ENCODE peak calls at places on chromosomes 11 and 22, in eight cellular contexts. X is left lobe of liver; P is epithelial cell of esophagus; A is breast epithelium; J is stimulated activated CD4-positive, alpha-beta T cell treated with anti-CD3 and anti-CD28 coated beads, Interleukin-2, amount 100 ng/mL, for 4 hours; S is mesenteric fat pad; N is GM12891; H is activated CD4-positive, alpha-beta T cell treated with anti-CD3 and anti-CD28 coated beads, Interleukin-2, amount 10 ng/mL, durations not matched to agents 24 days and 14 days. B is an unnamed sample.

GRCh38 chr22:31286360-31287255 is 5.7 kb downstream of the PIK3IP1 start:
- DNase-seq in P (no peak), H (peak), X (no peak), N (no peak), A (no peak), S (peak), J (peak), B (no peak)

GRCh38 chr22:24355574-24355973 is 71.8 kb upstream of the ADORA2A start:
- DNase-seq in P (peak), X (no peak), S (no peak), H (no peak), N (no peak), A (no peak), J (no peak), B (no peak)

GRCh38 chr11:14418801-14419417 is 59.9 kb upstream of the RRAS2 start:
- DNase-seq in J (no peak), H (no peak), A (no peak), S (no peak), P (peak), N (no peak), X (no peak), B (no peak)

GRCh38 chr11:110374921-110375320 is 54.8 kb upstream of the FDX1 start:
- DNase-seq in S (no peak), H (no peak), X (no peak), A (no peak), J (no peak), N (no peak), P (no peak), B (no peak)

GRCh38 chr22:35140879-35141745 is 75.2 kb downstream of the ISX start:
- DNase-seq in S (no peak), A (no peak), H (no peak), N (peak), J (no peak), X (no peak), P (no peak), B (no peak)

GRCh38 chr11:128772814-128773213 is 78.9 kb downstream of the FLI1 start:
- DNase-seq in X (no peak), P (no peak), H (peak), N (no peak), S (no peak), A (no peak), J (peak), B (no peak)

GRCh38 chr11:123313261-123313660 is 116.8 kb upstream of the GRAMD1B start:
- DNase-seq in N (no peak), X (no peak), A (no peak), S (no peak), J (no peak), P (no peak), H (no peak), B (peak)

GRCh38 chr22:22235564-22235963 is 9.0 kb upstream of the VPREB1 start:
- DNase-seq in N (peak), S (no peak), A (no peak), X (no peak), J (peak), H (peak), P (peak), B (no peak)

GRCh38 chr11:125338886-125339811 is 156.9 kb downstream of the FEZ1 start:
- DNase-seq in P (no peak), X (no peak), H (no peak), S (peak), J (no peak), A (no peak), N (no peak), B (no peak)

GRCh38 chr11:11022126-11022730 is 164.4 kb upstream of the ZBED5 start:
- DNase-seq in S (no peak), X (no peak), P (peak), N (no peak), H (peak), J (no peak), A (no peak), B (no peak)

GRCh38 chr11:73463359-73463758 is 87.2 kb downstream of the RELT start:
- DNase-seq in X (no peak), J (no peak), N (no peak), S (no peak), P (peak), H (no peak), A (no peak), B (no peak)

GRCh38 chr22:48396785-48397530 is 1430.7 kb downstream of the BRD1 start:
- DNase-seq in X (peak), A (no peak), H (no peak), N (no peak), S (peak), P (no peak), J (no peak), B (no peak)

GRCh38 chr11:57751676-57752253 is at the start of gene BTBD18:
- DNase-seq in A (no peak), S (no peak), X (no peak), J (no peak), N (no peak), P (peak), H (peak), B (no peak)

GRCh38 chr11:48087974-48088681 is 107.8 kb downstream of the PTPRJ start:
- DNase-seq in A (no peak), P (no peak), H (no peak), J (no peak), X (no peak), N (no peak), S (peak), B (no peak)

GRCh38 chr11:59898652-59899051 is 20.1 kb downstream of the OOSP3 start:
- DNase-seq in P (no peak), J (no peak), N (no peak), S (no peak), H (no peak), X (no peak), A (no peak), B (no peak)

GRCh38 chr11:74726547-74727182 is 4.6 kb downstream of the CHRDL2 start:
- DNase-seq in J (peak), X (peak), S (no peak), H (peak), N (peak), P (peak), A (peak), B (no peak)

GRCh38 chr11:7423946-7424345 is 61.4 kb upstream of the OLFML1 start:
- DNase-seq in S (no peak), A (no peak), X (no peak), N (no peak), P (no peak), J (no peak), H (no peak), B (no peak)

GRCh38 chr22:26239561-26239960 is 70.3 kb downstream of the SEZ6L start:
- DNase-seq in N (no peak), P (no peak), A (no peak), X (no peak), H (no peak), J (no peak), S (no peak), B (no peak)

GRCh38 chr22:24200616-24201212 is 19.4 kb downstream of the SUSD2 start:
- DNase-seq in A (no peak), X (no peak), S (no peak), N (no peak), P (peak), H (no peak), J (no peak), B (no peak)

GRCh38 chr11:81989093-81989492 is 744.6 kb downstream of the FAM181B start:
- DNase-seq in J (no peak), P (peak), X (no peak), H (no peak), S (no peak), N (no peak), A (no peak), B (no peak)

GRCh38 chr22:20650294-20651207 is 123.4 kb upstream of the SERPIND1 start:
- DNase-seq in S (peak), N (no peak), H (no peak), A (no peak), J (no peak), X (peak), P (no peak), B (peak)

GRCh38 chr11:27861706-27862430 is 161.6 kb upstream of the BDNF start:
- DNase-seq in N (no peak), A (no peak), P (peak), J (no peak), X (no peak), S (no peak), H (no peak), B (no peak)

GRCh38 chr11:62186195-62186594 is 3.8 kb upstream of the SCGB1D1 start:
- DNase-seq in P (no peak), N (no peak), A (no peak), J (no peak), S (no peak), H (no peak), X (no peak), B (no peak)

GRCh38 chr11:118935381-118935780 is 9.7 kb upstream of the BCL9L start:
- DNase-seq in A (no peak), X (no peak), J (no peak), H (no peak), S (no peak), N (no peak), P (no peak), B (no peak)

GRCh38 chr11:127273593-127274327 is 273.2 kb upstream of the KIRREL3 start:
- DNase-seq in X (no peak), N (no peak), J (no peak), S (no peak), A (no peak), P (no peak), H (no peak), B (no peak)

GRCh38 chr11:35126000-35126878 is 12.7 kb upstream of the CD44 start:
- DNase-seq in S (no peak), X (no peak), A (no peak), N (no peak), J (peak), P (no peak), H (peak), B (no peak)

B was measured in osteocyte.